ENCODE peak calls at places on chromosomes 2 and 18, in six cellular contexts. Q is T follicular helper cell, L is left ventricle myocardium superior, C is IMR-90, D is foreskin fibroblast, J is glomerular endothelial cell. T is an unnamed sample.

GRCh38 chr2:191927991-191928390 is 81.1 kb upstream of the CAVIN2 start:
- DNase-seq in Q (no peak), L (no peak), C (peak; percentile 45), D (peak; percentile 53), J (no peak), T (no peak)

GRCh38 chr2:38113036-38113435 is 37.1 kb upstream of the CYP1B1 start:
- DNase-seq in Q (no peak), L (no peak), C (no peak), D (no peak), J (no peak), T (no peak)

GRCh38 chr2:23404426-23404825 is 19.4 kb downstream of the KLHL29 start:
- DNase-seq in Q (no peak), L (no peak), C (peak; percentile 91), D (peak; percentile 73), J (peak; percentile 36), T (no peak)

GRCh38 chr2:20067992-20068727 is 16.7 kb upstream of the LAPTM4A start:
- DNase-seq in Q (no peak), L (no peak), C (peak; percentile 96), D (peak; percentile 87), J (no peak), T (no peak)

GRCh38 chr2:9462872-9463697 is 11.3 kb upstream of the IAH1 start:
- DNase-seq in Q (no peak), L (no peak), C (peak; percentile 32), D (no peak), J (no peak), T (no peak)

GRCh38 chr2:38016177-38016576 is 59.8 kb downstream of the CYP1B1 start:
- DNase-seq in Q (no peak), L (no peak), C (peak; percentile 31), D (peak; percentile 10), J (no peak), T (no peak)

GRCh38 chr2:223052710-223053261 is 796 bp downstream of the KCNE4 start:
- DNase-seq in Q (no peak), L (peak; percentile 40), C (no peak), D (no peak), J (no peak), T (peak; percentile 29)

GRCh38 chr2:159206736-159207380 is 79.6 kb downstream of the WDSUB1 start:
- DNase-seq in Q (no peak), L (no peak), C (no peak), D (no peak), J (no peak), T (no peak)

GRCh38 chr2:231545105-231545902 is 15.1 kb upstream of the NMUR1 start:
- DNase-seq in Q (no peak), L (peak; percentile 72), C (peak; percentile 53), D (no peak), J (no peak), T (peak; percentile 60)

GRCh38 chr2:178266445-178266844 is 72.1 kb downstream of the OSBPL6 start:
- DNase-seq in Q (no peak), L (no peak), C (no peak), D (no peak), J (no peak), T (no peak)

GRCh38 chr2:98334439-98335078 is 11.7 kb upstream of the CNGA3 start:
- DNase-seq in Q (no peak), L (no peak), C (peak; percentile 91), D (peak; percentile 91), J (no peak), T (no peak)

GRCh38 chr2:217060951-217061547 is 201.2 kb upstream of the TNP1 start:
- DNase-seq in Q (no peak), L (no peak), C (no peak), D (no peak), J (no peak), T (no peak)

GRCh38 chr2:69464575-69464974 is 27.3 kb upstream of the NFU1 start:
- DNase-seq in Q (no peak), L (peak; percentile 59), C (peak; percentile 80), D (peak; percentile 14), J (no peak), T (peak; percentile 51)

GRCh38 chr18:32919799-32920198 is 147.0 kb upstream of the KLHL14 start:
- DNase-seq in Q (no peak), L (no peak), C (no peak), D (no peak), J (no peak), T (no peak)

GRCh38 chr18:7778181-7778580 is 211.1 kb downstream of the PTPRM start:
- DNase-seq in Q (no peak), L (no peak), C (peak; percentile 66), D (no peak), J (no peak), T (no peak)

GRCh38 chr2:24824966-24825882 is 32.0 kb downstream of the CENPO start:
- DNase-seq in Q (no peak), L (no peak), C (no peak), D (no peak), J (no peak), T (no peak)

GRCh38 chr2:168687314-168687713 is 115.1 kb upstream of the NOSTRIN start:
- DNase-seq in Q (no peak), L (no peak), C (peak; percentile 2), D (no peak), J (no peak), T (no peak)

GRCh38 chr18:70280007-70280925 is 8.6 kb upstream of the SOCS6 start:
- DNase-seq in Q (no peak), L (no peak), C (peak; percentile 55), D (peak; percentile 28), J (no peak), T (no peak)

GRCh38 chr2:216327447-216327846 is 44.8 kb downstream of the MARCHF4 start:
- DNase-seq in Q (no peak), L (no peak), C (no peak), D (no peak), J (no peak), T (no peak)

GRCh38 chr2:20359131-20359530 is 8.5 kb upstream of the PUM2 start:
- DNase-seq in Q (no peak), L (no peak), C (no peak), D (no peak), J (no peak), T (no peak)

GRCh38 chr2:7071916-7072556 is 154.8 kb downstream of the RNF144A start:
- DNase-seq in Q (no peak), L (no peak), C (no peak), D (no peak), J (no peak), T (no peak)

GRCh38 chr18:79422783-79423165 is 27.0 kb downstream of the NFATC1 start:
- DNase-seq in Q (no peak), L (no peak), C (no peak), D (no peak), J (no peak), T (no peak)

GRCh38 chr2:200225943-200226342 is 80.5 kb upstream of the SPATS2L start:
- DNase-seq in Q (no peak), L (no peak), C (peak; percentile 28), D (no peak), J (no peak), T (no peak)

GRCh38 chr2:227877359-227878309 is 6.2 kb downstream of the DAW1 start:
- DNase-seq in Q (no peak), L (peak; percentile 29), C (no peak), D (no peak), J (no peak), T (no peak)

GRCh38 chr2:224838335-224838734 is 122.2 kb upstream of the CCDC195 start:
- DNase-seq in Q (no peak), L (no peak), C (peak; percentile 70), D (peak; percentile 78), J (no peak), T (no peak)

GRCh38 chr2:43149482-43150107 is 76.8 kb downstream of the ZFP36L2 start:
- DNase-seq in Q (no peak), L (no peak), C (no peak), D (no peak), J (no peak), T (no peak)

GRCh38 chr2:10220516-10221391 is 82.0 kb upstream of the HPCAL1 start:
- DNase-seq in Q (no peak), L (peak; percentile 20), C (peak; percentile 87), D (peak; percentile 69), J (no peak), T (no peak)

GRCh38 chr2:64653174-64654062 is at the start of gene SERTAD2:
- DNase-seq in Q (peak; percentile 83), L (peak; percentile 96), C (peak; percentile 84), D (peak; percentile 87), J (no peak), T (peak; percentile 93)

GRCh38 chr18:77101410-77102245 is 31.0 kb downstream of the MBP start:
- DNase-seq in Q (no peak), L (peak; percentile 83), C (peak; percentile 97), D (peak; percentile 98), J (peak; percentile 91), T (peak; percentile 88)

GRCh38 chr2:43220982-43221659 is 5.3 kb downstream of the ZFP36L2 start:
- DNase-seq in Q (peak; percentile 35), L (peak; percentile 81), C (peak; percentile 95), D (peak; percentile 91), J (no peak), T (peak; percentile 76)

GRCh38 chr2:36562245-36562644 is 35.7 kb downstream of the FEZ2 start:
- DNase-seq in Q (no peak), L (no peak), C (peak; percentile 79), D (peak; percentile 70), J (no peak), T (no peak)

GRCh38 chr2:42567389-42567788 is 1.0 kb upstream of the MTA3 start:
- DNase-seq in Q (no peak), L (no peak), C (peak; percentile 81), D (peak; percentile 35), J (no peak), T (no peak)